ENCODE peak calls at places on chromosomes 5 and 9, in ten cellular contexts. One of them, this sample, is unnamed. For H3K27me3, the result is how much of the 10 kb centered on the place peaks cover.

GRCh38 chr9:89804766-89805531 is 200.1 kb downstream of the GADD45G start:
- DNase-seq in fibroblast of lung: no peak
- DNase-seq in PC-3: no peak
- DNase-seq in adrenal gland: peak
- DNase-seq in Peyer's patch: no peak
- DNase-seq in hepatocyte: no peak
- DNase-seq in heart left ventricle: no peak
- DNase-seq in GM23338: no peak
- DNase-seq in tibial nerve: no peak
- DNase-seq in body of pancreas: no peak
- DNase-seq in this sample: no peak

GRCh38 chr9:5493597-5494511 is 16.5 kb upstream of the PDCD1LG2 start:
- DNase-seq in PC-3: peak
- DNase-seq in tibial nerve: peak
- DNase-seq in Peyer's patch: peak
- DNase-seq in hepatocyte: no peak
- DNase-seq in heart left ventricle: peak
- DNase-seq in adrenal gland: peak
- DNase-seq in fibroblast of lung: peak
- DNase-seq in body of pancreas: no peak
- DNase-seq in GM23338: no peak
- DNase-seq in this sample: peak

GRCh38 chr9:134734270-134734669 is 92.7 kb downstream of the COL5A1 start:
- DNase-seq in body of pancreas: peak
- DNase-seq in hepatocyte: peak
- DNase-seq in GM23338: no peak
- DNase-seq in heart left ventricle: no peak
- DNase-seq in tibial nerve: peak
- DNase-seq in adrenal gland: no peak
- DNase-seq in fibroblast of lung: peak
- DNase-seq in Peyer's patch: peak
- DNase-seq in PC-3: no peak
- DNase-seq in this sample: no peak

GRCh38 chr5:143721960-143722359 is 90.0 kb upstream of the HMHB1 start:
- DNase-seq in PC-3: no peak
- DNase-seq in heart left ventricle: no peak
- DNase-seq in GM23338: no peak
- DNase-seq in fibroblast of lung: no peak
- DNase-seq in hepatocyte: no peak
- DNase-seq in body of pancreas: no peak
- DNase-seq in Peyer's patch: no peak
- DNase-seq in adrenal gland: no peak
- DNase-seq in tibial nerve: no peak
- DNase-seq in this sample: no peak

GRCh38 chr9:119412399-119412798 is 43.2 kb upstream of the BRINP1 start:
- DNase-seq in heart left ventricle: no peak
- DNase-seq in Peyer's patch: no peak
- DNase-seq in GM23338: peak
- DNase-seq in fibroblast of lung: no peak
- DNase-seq in PC-3: no peak
- DNase-seq in hepatocyte: peak
- DNase-seq in body of pancreas: no peak
- DNase-seq in adrenal gland: no peak
- DNase-seq in tibial nerve: no peak
- DNase-seq in this sample: no peak

GRCh38 chr9:136769710-136770191 is 5.4 kb upstream of the LCN15 start:
- DNase-seq in Peyer's patch: peak
- DNase-seq in GM23338: peak
- DNase-seq in hepatocyte: no peak
- DNase-seq in heart left ventricle: no peak
- DNase-seq in PC-3: peak
- DNase-seq in tibial nerve: no peak
- DNase-seq in adrenal gland: no peak
- DNase-seq in fibroblast of lung: no peak
- DNase-seq in body of pancreas: peak
- DNase-seq in this sample: no peak

GRCh38 chr5:55338810-55339243 is 31.0 kb downstream of the MTREX start:
- DNase-seq in body of pancreas: no peak
- DNase-seq in fibroblast of lung: peak
- DNase-seq in GM23338: no peak
- DNase-seq in hepatocyte: no peak
- DNase-seq in PC-3: no peak
- DNase-seq in tibial nerve: no peak
- DNase-seq in adrenal gland: no peak
- DNase-seq in heart left ventricle: peak
- DNase-seq in Peyer's patch: no peak
- DNase-seq in this sample: no peak

GRCh38 chr5:154737667-154738320 is 17.4 kb upstream of the LARP1 start:
- DNase-seq in fibroblast of lung: peak
- DNase-seq in PC-3: no peak
- DNase-seq in tibial nerve: no peak
- DNase-seq in body of pancreas: no peak
- DNase-seq in adrenal gland: peak
- DNase-seq in heart left ventricle: no peak
- DNase-seq in hepatocyte: no peak
- DNase-seq in GM23338: no peak
- DNase-seq in Peyer's patch: no peak
- DNase-seq in this sample: no peak

GRCh38 chr9:90903731-90904422 is 102.3 kb downstream of the SYK start:
- DNase-seq in fibroblast of lung: no peak
- DNase-seq in Peyer's patch: no peak
- DNase-seq in hepatocyte: no peak
- DNase-seq in adrenal gland: no peak
- DNase-seq in tibial nerve: no peak
- DNase-seq in PC-3: no peak
- DNase-seq in heart left ventricle: no peak
- DNase-seq in GM23338: no peak
- DNase-seq in body of pancreas: no peak
- DNase-seq in this sample: no peak

GRCh38 chr9:134630861-134631260 is 10.7 kb upstream of the COL5A1 start:
- DNase-seq in Peyer's patch: no peak
- DNase-seq in fibroblast of lung: no peak
- DNase-seq in hepatocyte: no peak
- DNase-seq in tibial nerve: no peak
- DNase-seq in body of pancreas: peak
- DNase-seq in heart left ventricle: peak
- DNase-seq in adrenal gland: peak
- DNase-seq in GM23338: no peak
- DNase-seq in PC-3: no peak
- DNase-seq in this sample: no peak

GRCh38 chr5:38148021-38148625 is 110.2 kb upstream of the EGFLAM start:
- DNase-seq in Peyer's patch: no peak
- DNase-seq in hepatocyte: no peak
- DNase-seq in adrenal gland: no peak
- DNase-seq in GM23338: no peak
- DNase-seq in fibroblast of lung: no peak
- DNase-seq in heart left ventricle: no peak
- DNase-seq in PC-3: no peak
- DNase-seq in body of pancreas: no peak
- DNase-seq in tibial nerve: no peak
- DNase-seq in this sample: no peak

GRCh38 chr5:150209020-150209635 is 19.3 kb downstream of the SLC6A7 start:
- DNase-seq in tibial nerve: peak
- DNase-seq in fibroblast of lung: peak
- DNase-seq in PC-3: peak
- DNase-seq in body of pancreas: peak
- DNase-seq in heart left ventricle: no peak
- DNase-seq in adrenal gland: no peak
- DNase-seq in hepatocyte: no peak
- DNase-seq in Peyer's patch: peak
- DNase-seq in GM23338: no peak
- DNase-seq in this sample: peak
- H3K4me3 ChIP-seq in tibial nerve: no peak
- H3K4me3 ChIP-seq in fibroblast of lung: no peak
- H3K4me3 ChIP-seq in PC-3: peak
- H3K4me3 ChIP-seq in body of pancreas: no peak
- H3K4me3 ChIP-seq in heart left ventricle: no peak
- H3K4me3 ChIP-seq in adrenal gland: no peak
- H3K4me3 ChIP-seq in hepatocyte: no peak
- H3K4me3 ChIP-seq in Peyer's patch: no peak
- H3K4me3 ChIP-seq in GM23338: no peak
- H3K4me3 ChIP-seq in this sample: no peak

DNA sequence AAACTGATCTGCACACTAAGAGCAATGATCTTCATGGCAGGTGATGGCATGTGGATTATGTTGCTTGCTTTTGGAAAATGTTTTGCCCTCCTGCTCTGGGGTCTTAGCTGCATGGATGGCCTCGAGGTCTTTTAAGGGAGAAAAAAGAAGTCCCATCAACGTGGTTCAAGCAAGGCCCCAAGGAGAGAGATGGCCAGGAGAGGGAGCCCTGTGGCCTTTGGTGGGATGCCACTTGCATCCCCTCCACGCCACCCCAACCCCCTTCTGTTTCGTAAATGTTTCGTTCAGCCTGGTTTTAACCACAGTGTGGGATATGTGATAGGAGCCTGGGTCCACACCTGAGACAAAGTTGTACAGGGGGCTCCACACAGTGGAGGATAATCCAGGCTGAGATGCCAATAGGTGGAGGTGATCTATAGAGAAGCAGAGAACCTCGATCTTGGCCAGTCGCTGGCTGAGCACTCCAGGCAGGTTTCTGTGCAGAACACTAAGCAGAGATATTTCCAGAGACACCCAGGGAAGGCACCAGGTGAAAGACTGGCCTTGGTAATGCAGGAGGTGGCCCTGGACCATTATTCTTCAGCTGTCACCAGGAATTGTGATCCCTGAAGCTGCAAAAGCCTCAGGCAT is 25.8 kb upstream of the FRRS1L start:
- DNase-seq in heart left ventricle: no peak
- DNase-seq in hepatocyte: peak
- DNase-seq in tibial nerve: no peak
- DNase-seq in PC-3: peak
- DNase-seq in GM23338: peak
- DNase-seq in adrenal gland: peak
- DNase-seq in fibroblast of lung: peak
- DNase-seq in body of pancreas: peak
- DNase-seq in Peyer's patch: peak
- DNase-seq in this sample: no peak
- TF ChIP-seq CTCF in heart left ventricle: peak
- TF ChIP-seq CTCF in hepatocyte: peak
- TF ChIP-seq CTCF in tibial nerve: no peak
- TF ChIP-seq CTCF in PC-3: peak
- TF ChIP-seq CTCF in GM23338: peak
- TF ChIP-seq CTCF in adrenal gland: peak
- TF ChIP-seq CTCF in fibroblast of lung: no peak
- TF ChIP-seq CTCF in body of pancreas: peak
- TF ChIP-seq CTCF in Peyer's patch: no peak
- TF ChIP-seq CTCF in this sample: peak

GRCh38 chr5:95285406-95285761 is 490 bp upstream of the MCTP1 start:
- DNase-seq in tibial nerve: no peak
- DNase-seq in fibroblast of lung: peak
- DNase-seq in PC-3: no peak
- DNase-seq in adrenal gland: no peak
- DNase-seq in Peyer's patch: no peak
- DNase-seq in hepatocyte: no peak
- DNase-seq in body of pancreas: no peak
- DNase-seq in GM23338: peak
- DNase-seq in heart left ventricle: no peak
- DNase-seq in this sample: no peak
- H3K27me3 ChIP-seq in tibial nerve: under half
- H3K27me3 ChIP-seq in fibroblast of lung: under half
- H3K27me3 ChIP-seq in PC-3: under half
- H3K27me3 ChIP-seq in adrenal gland: under half
- H3K27me3 ChIP-seq in Peyer's patch: under half
- H3K27me3 ChIP-seq in hepatocyte: half or more
- H3K27me3 ChIP-seq in body of pancreas: under half
- H3K27me3 ChIP-seq in GM23338: under half
- H3K27me3 ChIP-seq in heart left ventricle: half or more
- H3K27me3 ChIP-seq in this sample: under half

GRCh38 chr5:127761869-127762268 is 58.7 kb downstream of the CCDC192 start:
- DNase-seq in Peyer's patch: no peak
- DNase-seq in GM23338: no peak
- DNase-seq in hepatocyte: no peak
- DNase-seq in heart left ventricle: no peak
- DNase-seq in body of pancreas: no peak
- DNase-seq in PC-3: no peak
- DNase-seq in adrenal gland: no peak
- DNase-seq in fibroblast of lung: no peak
- DNase-seq in tibial nerve: no peak
- DNase-seq in this sample: no peak

GRCh38 chr5:127758884-127759283 is 55.7 kb downstream of the CCDC192 start:
- DNase-seq in adrenal gland: no peak
- DNase-seq in hepatocyte: peak
- DNase-seq in Peyer's patch: peak
- DNase-seq in tibial nerve: no peak
- DNase-seq in PC-3: no peak
- DNase-seq in body of pancreas: no peak
- DNase-seq in GM23338: no peak
- DNase-seq in heart left ventricle: no peak
- DNase-seq in fibroblast of lung: peak
- DNase-seq in this sample: no peak

GRCh38 chr5:127757576-127757975 is 54.4 kb downstream of the CCDC192 start:
- DNase-seq in hepatocyte: peak
- DNase-seq in Peyer's patch: peak
- DNase-seq in adrenal gland: peak
- DNase-seq in body of pancreas: peak
- DNase-seq in GM23338: peak
- DNase-seq in heart left ventricle: no peak
- DNase-seq in fibroblast of lung: peak
- DNase-seq in tibial nerve: no peak
- DNase-seq in PC-3: peak
- DNase-seq in this sample: no peak

GRCh38 chr5:127766556-127767335 is 63.6 kb downstream of the CCDC192 start:
- DNase-seq in fibroblast of lung: peak
- DNase-seq in tibial nerve: no peak
- DNase-seq in heart left ventricle: no peak
- DNase-seq in adrenal gland: no peak
- DNase-seq in GM23338: no peak
- DNase-seq in body of pancreas: no peak
- DNase-seq in hepatocyte: no peak
- DNase-seq in PC-3: no peak
- DNase-seq in Peyer's patch: no peak
- DNase-seq in this sample: no peak

GRCh38 chr5:127762412-127762811 is 59.2 kb downstream of the CCDC192 start:
- DNase-seq in body of pancreas: no peak
- DNase-seq in PC-3: no peak
- DNase-seq in GM23338: no peak
- DNase-seq in heart left ventricle: no peak
- DNase-seq in tibial nerve: no peak
- DNase-seq in hepatocyte: no peak
- DNase-seq in fibroblast of lung: no peak
- DNase-seq in Peyer's patch: no peak
- DNase-seq in adrenal gland: no peak
- DNase-seq in this sample: no peak
- H3K4me3 ChIP-seq in body of pancreas: no peak
- H3K4me3 ChIP-seq in PC-3: no peak
- H3K4me3 ChIP-seq in GM23338: no peak
- H3K4me3 ChIP-seq in heart left ventricle: no peak
- H3K4me3 ChIP-seq in tibial nerve: no peak
- H3K4me3 ChIP-seq in hepatocyte: no peak
- H3K4me3 ChIP-seq in fibroblast of lung: no peak
- H3K4me3 ChIP-seq in Peyer's patch: no peak
- H3K4me3 ChIP-seq in adrenal gland: no peak
- H3K4me3 ChIP-seq in this sample: no peak

GRCh38 chr5:14149672-14150053 is 6.5 kb downstream of the TRIO start:
- DNase-seq in adrenal gland: no peak
- DNase-seq in GM23338: no peak
- DNase-seq in body of pancreas: no peak
- DNase-seq in PC-3: no peak
- DNase-seq in tibial nerve: no peak
- DNase-seq in hepatocyte: no peak
- DNase-seq in fibroblast of lung: no peak
- DNase-seq in Peyer's patch: no peak
- DNase-seq in heart left ventricle: no peak
- DNase-seq in this sample: no peak
- TF ChIP-seq CTCF in adrenal gland: no peak
- TF ChIP-seq CTCF in GM23338: no peak
- TF ChIP-seq CTCF in body of pancreas: no peak
- TF ChIP-seq CTCF in PC-3: no peak
- TF ChIP-seq CTCF in tibial nerve: no peak
- TF ChIP-seq CTCF in hepatocyte: no peak
- TF ChIP-seq CTCF in fibroblast of lung: no peak
- TF ChIP-seq CTCF in Peyer's patch: no peak
- TF ChIP-seq CTCF in heart left ventricle: no peak
- TF ChIP-seq CTCF in this sample: no peak